ENCODE peak calls at places on chromosomes 2 and 18, in seven cellular contexts. Z is AG10803; E is NCI-H460; S is CD8-positive, alpha-beta memory T cell; P is left ventricle myocardium superior; W is CD8-positive, alpha-beta T cell; R is breast epithelium. B is an unnamed sample.

GRCh38 chr2:33322607-33323006 is 153.8 kb upstream of the RASGRP3 start:
- DNase-seq in Z (no peak), E (no peak), S (no peak), P (no peak), W (no peak), R (no peak), B (no peak)

GRCh38 chr2:45637440-45637839 is 14.0 kb upstream of the PRKCE start:
- DNase-seq in Z (peak; percentile 39), E (no peak), S (no peak), P (no peak), W (no peak), R (no peak), B (peak; percentile 56)

GRCh38 chr18:74947417-74947816 is 261.5 kb downstream of the PTGR3 start:
- DNase-seq in Z (no peak), E (no peak), S (no peak), P (no peak), W (no peak), R (no peak), B (no peak)

GRCh38 chr2:191151315-191151698 is 513 bp upstream of the STAT4 start:
- DNase-seq in Z (no peak), E (no peak), S (no peak), P (no peak), W (no peak), R (no peak), B (no peak)

GRCh38 chr2:217636578-217637267 is 366.1 kb downstream of the TNS1 start:
- DNase-seq in Z (peak; percentile 22), E (no peak), S (no peak), P (no peak), W (no peak), R (no peak), B (no peak)

GRCh38 chr18:50009772-50010171 is 185.2 kb downstream of the MYO5B start:
- DNase-seq in Z (peak; percentile 16), E (peak; percentile 33), S (peak; percentile 49), P (no peak), W (peak; percentile 2), R (peak; percentile 22), B (peak; percentile 45)

GRCh38 chr18:47595816-47596501 is 334.5 kb downstream of the SMAD2 start:
- DNase-seq in Z (no peak), E (peak; percentile 6), S (no peak), P (no peak), W (no peak), R (no peak), B (no peak)

GRCh38 chr2:152483276-152483996 is 148.5 kb downstream of the FMNL2 start:
- DNase-seq in Z (peak; percentile 75), E (no peak), S (no peak), P (peak; percentile 20), W (no peak), R (no peak), B (peak; percentile 41)

GRCh38 chr2:61183815-61184214 is 21.8 kb downstream of the C2orf74 start:
- DNase-seq in Z (no peak), E (no peak), S (no peak), P (no peak), W (no peak), R (no peak), B (no peak)

GRCh38 chr2:26521054-26521912 is 43.4 kb upstream of the OTOF start:
- DNase-seq in Z (peak; percentile 5), E (peak; percentile 28), S (no peak), P (no peak), W (no peak), R (no peak), B (peak; percentile 27)

GRCh38 chr2:167114018-167114417 is 225.7 kb downstream of the XIRP2 start:
- DNase-seq in Z (no peak), E (peak; percentile 13), S (no peak), P (no peak), W (no peak), R (no peak), B (peak; percentile 18)

GRCh38 chr2:142673836-142674235 is 203.6 kb upstream of the KYNU start:
- DNase-seq in Z (no peak), E (no peak), S (no peak), P (no peak), W (no peak), R (no peak), B (no peak)

GRCh38 chr2:84495539-84496146 is 20.7 kb upstream of the DNAH6 start:
- DNase-seq in Z (peak; percentile 76), E (peak; percentile 64), S (peak; percentile 52), P (no peak), W (no peak), R (no peak), B (peak; percentile 83)

GRCh38 chr2:1246239-1246638 is 167.0 kb upstream of the TPO start:
- DNase-seq in Z (no peak), E (no peak), S (no peak), P (no peak), W (no peak), R (no peak), B (no peak)

GRCh38 chr2:2845267-2845666 is 514.2 kb upstream of the MYT1L start:
- DNase-seq in Z (no peak), E (no peak), S (no peak), P (no peak), W (no peak), R (no peak), B (no peak)

GRCh38 chr18:3140342-3140741 is 79.4 kb downstream of the MYOM1 start:
- DNase-seq in Z (no peak), E (no peak), S (no peak), P (no peak), W (no peak), R (no peak), B (no peak)

GRCh38 chr18:42734520-42734919 is 381.0 kb downstream of the RIT2 start:
- DNase-seq in Z (no peak), E (no peak), S (no peak), P (no peak), W (no peak), R (no peak), B (no peak)

GRCh38 chr18:79575891-79576685 is 103.5 kb upstream of the CTDP1 start:
- DNase-seq in Z (peak; percentile 52), E (no peak), S (peak; percentile 44), P (peak; percentile 80), W (no peak), R (peak; percentile 80), B (peak; percentile 52)

GRCh38 chr2:216991563-216991962 is 131.7 kb upstream of the TNP1 start:
- DNase-seq in Z (peak; percentile 42), E (no peak), S (no peak), P (peak; percentile 63), W (no peak), R (no peak), B (peak; percentile 3)

GRCh38 chr2:237149425-237149824 is 63.7 kb downstream of the COPS8 start:
- DNase-seq in Z (peak; percentile 65), E (no peak), S (no peak), P (no peak), W (no peak), R (no peak), B (peak; percentile 67)

GRCh38 chr18:9870431-9871023 is 15.2 kb upstream of the TXNDC2 start:
- DNase-seq in Z (no peak), E (no peak), S (no peak), P (no peak), W (no peak), R (no peak), B (no peak)

GRCh38 chr2:5111581-5111980 is 580.6 kb upstream of the SOX11 start:
- DNase-seq in Z (no peak), E (no peak), S (no peak), P (no peak), W (no peak), R (peak; percentile 29), B (no peak)

GRCh38 chr2:23399674-23400261 is 14.8 kb downstream of the KLHL29 start:
- DNase-seq in Z (no peak), E (no peak), S (no peak), P (no peak), W (no peak), R (no peak), B (no peak)

GRCh38 chr2:201964631-201965206 is 68.9 kb upstream of the FZD7 start:
- DNase-seq in Z (peak; percentile 28), E (no peak), S (no peak), P (no peak), W (no peak), R (no peak), B (no peak)

GRCh38 chr18:6951336-6952090 is 166.1 kb downstream of the LAMA1 start:
- DNase-seq in Z (no peak), E (no peak), S (no peak), P (no peak), W (no peak), R (no peak), B (no peak)

GRCh38 chr2:104452558-104452957 is 401.4 kb upstream of the POU3F3 start:
- DNase-seq in Z (no peak), E (no peak), S (no peak), P (no peak), W (no peak), R (no peak), B (no peak)

GRCh38 chr2:30894498-30895119 is 87.4 kb upstream of the CAPN13 start:
- DNase-seq in Z (no peak), E (no peak), S (no peak), P (no peak), W (no peak), R (no peak), B (no peak)

GRCh38 chr2:45874324-45874723 is 222.8 kb downstream of the PRKCE start:
- DNase-seq in Z (no peak), E (no peak), S (no peak), P (peak; percentile 83), W (no peak), R (peak; percentile 89), B (peak; percentile 51)

GRCh38 chr2:220192994-220193753 is 565.7 kb downstream of the SLC4A3 start:
- DNase-seq in Z (no peak), E (no peak), S (no peak), P (no peak), W (no peak), R (no peak), B (peak; percentile 12)

GRCh38 chr2:898319-898718 is 52.3 kb upstream of the SNTG2 start:
- DNase-seq in Z (no peak), E (no peak), S (no peak), P (no peak), W (no peak), R (no peak), B (no peak)

GRCh38 chr2:96733931-96734330 is 5.9 kb downstream of the LMAN2L start:
- DNase-seq in Z (no peak), E (no peak), S (no peak), P (no peak), W (no peak), R (no peak), B (no peak)

GRCh38 chr18:68507781-68508180 is 207.1 kb downstream of the TMX3 start:
- DNase-seq in Z (no peak), E (no peak), S (no peak), P (no peak), W (no peak), R (no peak), B (peak; percentile 32)

GRCh38 chr2:69469375-69469774 is 32.1 kb upstream of the NFU1 start:
- DNase-seq in Z (no peak), E (no peak), S (no peak), P (no peak), W (no peak), R (no peak), B (no peak)

GRCh38 chr2:178718988-178719387 is 88.2 kb downstream of the TTN start:
- DNase-seq in Z (no peak), E (no peak), S (no peak), P (no peak), W (no peak), R (no peak), B (no peak)

B was measured in cardiac fibroblast.